ENCODE peak calls at places on chromosome 17, in six cellular contexts. One of them, this sample, is unnamed.

GRCh38 chr17:61366715-61367413 is 32.8 kb upstream of the TBX2 start:
- DNase-seq in H1: no peak
- DNase-seq in trophoblast cell: no peak
- DNase-seq in H9: no peak
- DNase-seq in neuronal stem cell: no peak
- DNase-seq in IMR-90: no peak
- DNase-seq in this sample: no peak

GRCh38 chr17:56751145-56751743 is 82.5 kb downstream of the C17orf67 start:
- DNase-seq in H9: peak; percentile 47
- DNase-seq in H1: no peak
- DNase-seq in trophoblast cell: no peak
- DNase-seq in neuronal stem cell: no peak
- DNase-seq in IMR-90: no peak
- DNase-seq in this sample: peak; percentile 42

GRCh38 chr17:75774988-75775668 is 9.5 kb upstream of the UNK start:
- DNase-seq in neuronal stem cell: no peak
- DNase-seq in IMR-90: peak; percentile 44
- DNase-seq in H1: peak; percentile 57
- DNase-seq in H9: peak; percentile 82
- DNase-seq in trophoblast cell: peak; percentile 63
- DNase-seq in this sample: peak; percentile 54

GRCh38 chr17:66348605-66349165 is 46.3 kb downstream of the PRKCA start:
- DNase-seq in H1: no peak
- DNase-seq in trophoblast cell: peak; percentile 6
- DNase-seq in IMR-90: peak; percentile 89
- DNase-seq in neuronal stem cell: no peak
- DNase-seq in H9: no peak
- DNase-seq in this sample: peak; percentile 88

GRCh38 chr17:18957831-18958230 is 5.9 kb downstream of the SLC5A10 start:
- DNase-seq in neuronal stem cell: no peak
- DNase-seq in H1: no peak
- DNase-seq in trophoblast cell: peak; percentile 57
- DNase-seq in H9: no peak
- DNase-seq in IMR-90: no peak
- DNase-seq in this sample: no peak

GRCh38 chr17:35684046-35684802 is 47.2 kb upstream of the RASL10B start:
- DNase-seq in H9: peak; percentile 39
- DNase-seq in trophoblast cell: peak; percentile 32
- DNase-seq in H1: no peak
- DNase-seq in neuronal stem cell: peak; percentile 4
- DNase-seq in IMR-90: peak; percentile 65
- DNase-seq in this sample: peak; percentile 24

GRCh38 chr17:36534117-36534880 is at the start of gene MYO19:
- DNase-seq in neuronal stem cell: peak; percentile 72
- DNase-seq in H9: peak; percentile 89
- DNase-seq in trophoblast cell: peak; percentile 74
- DNase-seq in H1: peak; percentile 86
- DNase-seq in IMR-90: peak; percentile 44
- DNase-seq in this sample: peak; percentile 73

GRCh38 chr17:56536766-56537165 is 56.7 kb upstream of the NOG start:
- DNase-seq in H9: no peak
- DNase-seq in IMR-90: no peak
- DNase-seq in trophoblast cell: no peak
- DNase-seq in H1: no peak
- DNase-seq in neuronal stem cell: no peak
- DNase-seq in this sample: no peak

GRCh38 chr17:35433075-35433894 is 985 bp upstream of the SLFN12 start:
- DNase-seq in H9: peak; percentile 97
- DNase-seq in IMR-90: peak; percentile 100
- DNase-seq in H1: peak; percentile 80
- DNase-seq in trophoblast cell: peak; percentile 96
- DNase-seq in neuronal stem cell: peak; percentile 68
- DNase-seq in this sample: peak; percentile 97

GRCh38 chr17:65346166-65346565 is 209.0 kb downstream of the RGS9 start:
- DNase-seq in neuronal stem cell: no peak
- DNase-seq in H1: no peak
- DNase-seq in H9: no peak
- DNase-seq in trophoblast cell: no peak
- DNase-seq in IMR-90: no peak
- DNase-seq in this sample: no peak

GRCh38 chr17:3964203-3965122 is at the start of gene ATP2A3:
- DNase-seq in trophoblast cell: no peak
- DNase-seq in IMR-90: no peak
- DNase-seq in H9: no peak
- DNase-seq in H1: peak; percentile 73
- DNase-seq in neuronal stem cell: no peak
- DNase-seq in this sample: peak; percentile 29

GRCh38 chr17:9432867-9433495 is 142.6 kb downstream of the STX8 start:
- DNase-seq in IMR-90: peak; percentile 33
- DNase-seq in neuronal stem cell: no peak
- DNase-seq in trophoblast cell: no peak
- DNase-seq in H9: no peak
- DNase-seq in H1: no peak
- DNase-seq in this sample: no peak

GRCh38 chr17:9522074-9522473 is 53.5 kb downstream of the STX8 start:
- DNase-seq in neuronal stem cell: peak; percentile 40
- DNase-seq in H9: no peak
- DNase-seq in IMR-90: peak; percentile 62
- DNase-seq in H1: no peak
- DNase-seq in trophoblast cell: peak; percentile 72
- DNase-seq in this sample: peak; percentile 67

GRCh38 chr17:62808576-62808970 is 459 bp upstream of the MARCHF10 start:
- DNase-seq in trophoblast cell: peak; percentile 46
- DNase-seq in H9: no peak
- DNase-seq in neuronal stem cell: no peak
- DNase-seq in IMR-90: no peak
- DNase-seq in H1: no peak
- DNase-seq in this sample: no peak
- H2AFZ ChIP-seq in trophoblast cell: no peak overlapping the region
- H2AFZ ChIP-seq in H9: no peak overlapping the region
- H2AFZ ChIP-seq in neuronal stem cell: peak overlapping the region; percentile 79
- H2AFZ ChIP-seq in IMR-90: peak overlapping the region; percentile 84
- H2AFZ ChIP-seq in H1: peak overlapping the region; percentile 17
- H2AFZ ChIP-seq in this sample: no peak overlapping the region

DNA sequence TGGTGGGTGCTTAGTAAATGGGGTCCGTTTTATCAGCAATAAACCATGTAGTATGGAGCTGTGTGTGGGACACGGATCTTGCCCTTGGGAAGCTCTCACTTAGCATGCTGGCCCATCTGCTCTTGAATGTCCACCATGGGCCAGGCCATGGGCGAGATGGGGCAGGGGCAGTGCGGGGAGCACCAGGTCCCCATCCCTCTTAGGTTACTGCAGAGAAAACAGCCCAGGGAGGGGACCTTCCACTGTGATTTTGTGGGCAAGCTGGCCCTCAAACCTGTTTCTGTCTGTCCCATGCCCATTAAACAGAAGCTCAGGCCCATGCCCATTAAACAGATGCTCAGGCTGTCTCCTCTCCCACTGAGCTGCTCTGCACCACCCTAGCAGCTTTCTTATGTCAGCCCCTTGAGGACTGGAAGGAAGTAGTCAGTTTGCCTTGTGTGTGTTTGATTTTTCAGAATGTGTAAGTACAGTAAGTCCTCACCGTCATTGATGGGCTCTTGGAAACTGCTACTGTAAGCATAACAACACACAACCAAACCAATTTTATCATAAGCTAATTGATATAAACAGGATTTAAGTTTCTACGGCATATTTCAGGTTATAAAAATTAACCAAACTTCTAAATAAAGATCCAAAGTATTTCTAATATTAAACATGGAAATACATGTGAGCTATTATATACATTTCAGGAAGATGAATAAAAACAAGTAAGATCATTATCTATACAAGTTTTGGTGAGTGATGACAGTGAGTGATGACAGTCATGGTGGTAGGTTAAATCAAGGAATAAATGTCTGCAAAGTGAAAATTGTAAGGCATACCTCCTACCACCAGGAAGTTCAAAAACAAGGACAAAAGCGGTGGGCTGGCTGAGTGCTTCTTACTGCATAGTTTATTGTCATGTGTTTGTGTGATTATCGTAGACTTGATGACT is 11.5 kb downstream of the MPRIP start:
- DNase-seq in neuronal stem cell: no peak
- DNase-seq in IMR-90: no peak
- DNase-seq in trophoblast cell: no peak
- DNase-seq in H9: peak; percentile 25
- DNase-seq in H1: no peak
- DNase-seq in this sample: no peak
- H3K79me1 ChIP-seq in neuronal stem cell: peaks cover 18% of the 10 kb centered on the region
- H3K79me1 ChIP-seq in IMR-90: peaks cover 19% of the 10 kb centered on the region
- H3K79me1 ChIP-seq in trophoblast cell: no peaks in the 10 kb centered on the region
- H3K79me1 ChIP-seq in H9: peaks cover 3% of the 10 kb centered on the region
- H3K79me1 ChIP-seq in H1: peaks cover 37% of the 10 kb centered on the region
- H3K79me1 ChIP-seq in this sample: peaks cover 19% of the 10 kb centered on the region

GRCh38 chr17:82943751-82944150 is 103.9 kb upstream of the ZNF750 start:
- DNase-seq in trophoblast cell: no peak
- DNase-seq in IMR-90: no peak
- DNase-seq in H1: no peak
- DNase-seq in H9: no peak
- DNase-seq in neuronal stem cell: no peak
- DNase-seq in this sample: no peak
- H3K9me3 ChIP-seq in trophoblast cell: peaks cover 40% of the 10 kb centered on the region
- H3K9me3 ChIP-seq in IMR-90: peaks cover 42% of the 10 kb centered on the region
- H3K9me3 ChIP-seq in H1: peaks cover 62% of the 10 kb centered on the region
- H3K9me3 ChIP-seq in H9: peaks cover 60% of the 10 kb centered on the region
- H3K9me3 ChIP-seq in neuronal stem cell: peaks cover 61% of the 10 kb centered on the region
- H3K9me3 ChIP-seq in this sample: peaks cover 48% of the 10 kb centered on the region

DNA sequence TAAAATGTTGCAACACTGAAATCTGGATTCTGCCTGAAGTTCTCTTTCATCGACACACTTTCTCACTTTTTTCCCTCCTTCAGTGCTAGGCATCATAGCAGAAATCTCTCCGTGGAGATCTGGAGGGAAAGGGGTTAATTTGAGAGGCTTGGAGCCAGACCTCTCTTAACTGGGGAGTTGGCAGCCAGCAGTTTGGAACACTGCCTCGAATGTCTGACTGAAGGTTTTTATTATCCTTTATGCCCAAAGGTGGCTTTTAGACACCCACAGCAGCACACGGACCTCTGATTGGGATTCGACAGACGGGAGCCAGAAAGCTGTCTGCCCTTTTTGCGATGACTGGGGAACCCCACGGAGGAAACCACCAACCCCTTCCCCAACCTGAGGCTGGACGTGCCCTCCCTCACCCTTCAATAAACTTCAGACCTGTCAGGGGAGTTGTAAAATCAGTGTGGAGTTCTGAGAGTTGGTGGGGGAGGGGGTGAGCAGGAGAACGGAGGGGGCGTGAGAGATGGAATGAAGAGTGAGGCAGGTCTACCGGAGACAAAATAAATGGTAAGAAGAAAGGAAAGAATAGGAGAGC is 833.5 kb upstream of the SOX9 start:
- DNase-seq in neuronal stem cell: no peak
- DNase-seq in H1: peak; percentile 46
- DNase-seq in IMR-90: no peak
- DNase-seq in trophoblast cell: no peak
- DNase-seq in H9: peak; percentile 31
- DNase-seq in this sample: no peak
- H2AFZ ChIP-seq in neuronal stem cell: no peak overlapping the region
- H2AFZ ChIP-seq in H1: peak overlapping the region; percentile 46
- H2AFZ ChIP-seq in IMR-90: peak overlapping the region; percentile 44
- H2AFZ ChIP-seq in trophoblast cell: no peak overlapping the region
- H2AFZ ChIP-seq in H9: no peak overlapping the region
- H2AFZ ChIP-seq in this sample: peak overlapping the region; percentile 10

GRCh38 chr17:850086-850827 is 68.1 kb downstream of the MRM3 start:
- DNase-seq in H9: no peak
- DNase-seq in H1: no peak
- DNase-seq in IMR-90: no peak
- DNase-seq in neuronal stem cell: no peak
- DNase-seq in trophoblast cell: no peak
- DNase-seq in this sample: no peak

GRCh38 chr17:851986-852385 is 69.8 kb downstream of the MRM3 start:
- DNase-seq in neuronal stem cell: no peak
- DNase-seq in IMR-90: no peak
- DNase-seq in trophoblast cell: no peak
- DNase-seq in H9: no peak
- DNase-seq in H1: no peak
- DNase-seq in this sample: no peak

GRCh38 chr17:848402-848801 is 66.2 kb downstream of the MRM3 start:
- DNase-seq in H1: no peak
- DNase-seq in trophoblast cell: no peak
- DNase-seq in H9: no peak
- DNase-seq in IMR-90: no peak
- DNase-seq in neuronal stem cell: no peak
- DNase-seq in this sample: no peak

GRCh38 chr17:850828-851759 is 68.9 kb downstream of the MRM3 start:
- DNase-seq in H9: no peak
- DNase-seq in IMR-90: peak; percentile 40
- DNase-seq in H1: no peak
- DNase-seq in neuronal stem cell: no peak
- DNase-seq in trophoblast cell: no peak
- DNase-seq in this sample: peak; percentile 78

GRCh38 chr17:846901-847777 is 65.0 kb downstream of the MRM3 start:
- DNase-seq in IMR-90: peak; percentile 41
- DNase-seq in trophoblast cell: no peak
- DNase-seq in H1: no peak
- DNase-seq in neuronal stem cell: no peak
- DNase-seq in H9: no peak
- DNase-seq in this sample: no peak
- H3K79me1 ChIP-seq in IMR-90: peaks cover 21% of the 10 kb centered on the region
- H3K79me1 ChIP-seq in trophoblast cell: no peaks in the 10 kb centered on the region
- H3K79me1 ChIP-seq in H1: peaks cover 21% of the 10 kb centered on the region
- H3K79me1 ChIP-seq in neuronal stem cell: peaks cover 5% of the 10 kb centered on the region
- H3K79me1 ChIP-seq in H9: peaks cover 8% of the 10 kb centered on the region
- H3K79me1 ChIP-seq in this sample: peaks cover 51% of the 10 kb centered on the region

GRCh38 chr17:49180303-49180702 is 30.1 kb downstream of the GNGT2 start:
- DNase-seq in H1: peak; percentile 89
- DNase-seq in neuronal stem cell: peak; percentile 21
- DNase-seq in IMR-90: peak; percentile 36
- DNase-seq in H9: peak; percentile 84
- DNase-seq in trophoblast cell: peak; percentile 73
- DNase-seq in this sample: peak; percentile 62
- H3K9me3 ChIP-seq in H1: peaks cover 18% of the 10 kb centered on the region
- H3K9me3 ChIP-seq in neuronal stem cell: peaks cover 12% of the 10 kb centered on the region
- H3K9me3 ChIP-seq in IMR-90: peaks cover 30% of the 10 kb centered on the region
- H3K9me3 ChIP-seq in H9: peaks cover 14% of the 10 kb centered on the region
- H3K9me3 ChIP-seq in trophoblast cell: peaks cover 20% of the 10 kb centered on the region
- H3K9me3 ChIP-seq in this sample: peaks cover 21% of the 10 kb centered on the region

DNA sequence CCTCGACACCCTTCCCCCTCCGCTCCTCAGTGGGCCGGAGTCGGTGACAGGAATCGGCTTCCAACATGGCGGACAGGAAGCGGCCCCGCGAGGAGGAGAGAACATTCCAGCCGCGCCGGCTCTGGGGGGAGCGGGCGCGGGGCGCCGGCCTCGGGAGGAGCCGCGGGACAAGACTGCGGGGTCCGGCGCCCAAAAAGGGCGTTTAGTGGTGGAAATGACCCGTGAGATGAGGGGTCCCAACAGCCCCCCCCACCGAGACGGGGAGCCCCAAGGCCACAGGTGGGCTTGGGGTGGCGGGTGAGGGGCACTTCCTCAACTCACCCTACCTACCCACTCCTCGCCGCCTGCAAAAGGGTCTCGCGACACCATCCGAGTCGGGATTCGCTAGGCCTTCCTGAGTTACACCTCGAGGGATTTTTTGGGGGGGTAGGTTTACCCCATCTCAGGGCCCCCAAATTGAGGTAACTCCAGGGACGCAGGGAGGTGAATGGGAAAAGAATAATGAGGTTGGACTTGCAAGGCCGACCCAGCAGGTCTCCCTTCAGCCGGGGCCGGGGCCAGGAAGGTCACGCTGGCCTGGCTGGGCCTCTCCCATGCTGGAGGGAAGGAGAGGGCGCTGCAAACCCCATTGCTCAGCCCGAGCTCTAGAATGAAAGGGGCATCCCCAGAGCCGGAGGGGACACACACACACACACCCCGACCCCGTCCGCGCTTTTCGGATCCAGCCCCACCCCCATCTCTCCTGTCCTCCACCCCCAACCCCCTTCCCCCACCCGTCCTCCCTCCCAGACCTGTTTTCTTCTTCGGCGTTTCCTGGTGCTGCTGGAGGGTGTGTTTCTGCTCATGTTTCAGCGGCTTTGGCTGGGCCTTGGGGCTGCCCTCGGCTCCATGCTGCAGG is 707 bp downstream of the NUFIP2 start:
- DNase-seq in IMR-90: peak; percentile 34
- DNase-seq in H9: peak; percentile 71
- DNase-seq in trophoblast cell: peak; percentile 60
- DNase-seq in H1: peak; percentile 78
- DNase-seq in neuronal stem cell: peak; percentile 66
- DNase-seq in this sample: peak; percentile 67
- H2AFZ ChIP-seq in IMR-90: peak overlapping the region; percentile 94
- H2AFZ ChIP-seq in H9: no peak overlapping the region
- H2AFZ ChIP-seq in trophoblast cell: peak overlapping the region; percentile 86
- H2AFZ ChIP-seq in H1: no peak overlapping the region
- H2AFZ ChIP-seq in neuronal stem cell: peak overlapping the region; percentile 69
- H2AFZ ChIP-seq in this sample: no peak overlapping the region